ENCODE peak calls at places on chromosomes 12 and 14, in four cellular contexts. One of them, this sample, is unnamed.

GRCh38 chr12:1630081-1630826 is 1.2 kb downstream of the WNT5B start:
- DNase-seq in T-helper 2 cell: no peak
- DNase-seq in fibroblast of mammary gland: peak
- DNase-seq in GM23248: peak
- DNase-seq in this sample: no peak

GRCh38 chr14:55354500-55354899 is 57.1 kb downstream of the ATG14 start:
- DNase-seq in T-helper 2 cell: peak
- DNase-seq in fibroblast of mammary gland: peak
- DNase-seq in GM23248: peak
- DNase-seq in this sample: peak

GRCh38 chr12:6333029-6333428 is 8.8 kb downstream of the TNFRSF1A start:
- DNase-seq in T-helper 2 cell: no peak
- DNase-seq in fibroblast of mammary gland: no peak
- DNase-seq in GM23248: no peak
- DNase-seq in this sample: no peak

GRCh38 chr12:110001596-110001995 is 2.4 kb downstream of the ANKRD13A start:
- DNase-seq in T-helper 2 cell: no peak
- DNase-seq in fibroblast of mammary gland: peak
- DNase-seq in GM23248: peak
- DNase-seq in this sample: no peak

GRCh38 chr12:121388421-121388981 is 11.4 kb upstream of the RNF34 start:
- DNase-seq in T-helper 2 cell: no peak
- DNase-seq in fibroblast of mammary gland: peak
- DNase-seq in GM23248: peak
- DNase-seq in this sample: peak

GRCh38 chr12:115223322-115223721 is 539.3 kb upstream of the TBX3 start:
- DNase-seq in T-helper 2 cell: no peak
- DNase-seq in fibroblast of mammary gland: peak
- DNase-seq in GM23248: peak
- DNase-seq in this sample: no peak

GRCh38 chr14:27228053-27228452 is 630.2 kb upstream of the NOVA1 start:
- DNase-seq in T-helper 2 cell: no peak
- DNase-seq in fibroblast of mammary gland: peak
- DNase-seq in GM23248: no peak
- DNase-seq in this sample: no peak

GRCh38 chr14:61588419-61588901 is 106.9 kb upstream of the HIF1A start:
- DNase-seq in T-helper 2 cell: no peak
- DNase-seq in fibroblast of mammary gland: peak
- DNase-seq in GM23248: peak
- DNase-seq in this sample: no peak

GRCh38 chr12:104387190-104387589 is 69.6 kb upstream of the CHST11 start:
- DNase-seq in T-helper 2 cell: no peak
- DNase-seq in fibroblast of mammary gland: peak
- DNase-seq in GM23248: no peak
- DNase-seq in this sample: no peak

GRCh38 chr12:106245767-106246166 is 2.1 kb downstream of the CKAP4 start:
- DNase-seq in T-helper 2 cell: no peak
- DNase-seq in fibroblast of mammary gland: peak
- DNase-seq in GM23248: peak
- DNase-seq in this sample: no peak

GRCh38 chr12:4191149-4191548 is 82.4 kb upstream of the CCND2 start:
- DNase-seq in T-helper 2 cell: no peak
- DNase-seq in fibroblast of mammary gland: no peak
- DNase-seq in GM23248: no peak
- DNase-seq in this sample: no peak

GRCh38 chr12:118102070-118102469 is 1.7 kb downstream of the VSIG10 start:
- DNase-seq in T-helper 2 cell: no peak
- DNase-seq in fibroblast of mammary gland: no peak
- DNase-seq in GM23248: peak
- DNase-seq in this sample: no peak

GRCh38 chr12:85784096-85784720 is 52.0 kb downstream of the RASSF9 start:
- DNase-seq in T-helper 2 cell: no peak
- DNase-seq in fibroblast of mammary gland: no peak
- DNase-seq in GM23248: peak
- DNase-seq in this sample: no peak

This sample was measured in SK-MEL-5.